ENCODE peak calls at places on chromosome 2, in four cellular contexts. S is GM12865, U is non-pigmented ciliary epithelial cell, C is NCI-H1105 treated with DMSO at 0.1 percent for 48 hours. H is an unnamed sample.
A peak's percentile ranks its signal among the peaks of the same experiment; 100 is the strongest.

GRCh38 chr2:218658671-218659257 is 659 bp downstream of the ZNF142 start:
- DNase-seq in S (peak; percentile 76), U (no peak), C (peak; percentile 46), H (peak; percentile 80)

GRCh38 chr2:130186391-130186790 is 4.3 kb downstream of the MZT2B start:
- DNase-seq in S (no peak), U (no peak), C (no peak), H (no peak)

GRCh38 chr2:175371378-175371777 is 189.9 kb upstream of the ATP5MC3 start:
- DNase-seq in S (no peak), U (no peak), C (no peak), H (no peak)

GRCh38 chr2:86512922-86513321 is 50.3 kb downstream of the CHMP3 start:
- DNase-seq in S (no peak), U (no peak), C (no peak), H (no peak)

GRCh38 chr2:112750560-112750843 is 13.9 kb downstream of the CKAP2L start:
- DNase-seq in S (no peak), U (no peak), C (no peak), H (no peak)

GRCh38 chr2:64538764-64539433 is 14.8 kb downstream of the AFTPH start:
- DNase-seq in S (peak; percentile 68), U (no peak), C (no peak), H (no peak)

GRCh38 chr2:213238753-213239591 is 45.3 kb upstream of the SPAG16 start:
- DNase-seq in S (peak; percentile 79), U (peak; percentile 93), C (no peak), H (no peak)

GRCh38 chr2:6249557-6249956 is 557.4 kb downstream of the SOX11 start:
- DNase-seq in S (no peak), U (no peak), C (no peak), H (no peak)

GRCh38 chr2:120825370-120826259 is 89.9 kb downstream of the GLI2 start:
- DNase-seq in S (no peak), U (no peak), C (peak; percentile 25), H (no peak)

GRCh38 chr2:58137221-58137620 is 90.6 kb downstream of the VRK2 start:
- DNase-seq in S (no peak), U (no peak), C (no peak), H (no peak)

GRCh38 chr2:175207741-175208438 is 26.4 kb upstream of the ATP5MC3 start:
- DNase-seq in S (no peak), U (no peak), C (peak; percentile 83), H (no peak)

GRCh38 chr2:239467956-239468490 is 67.2 kb upstream of the HDAC4 start:
- DNase-seq in S (no peak), U (no peak), C (no peak), H (no peak)

GRCh38 chr2:206993964-206994363 is 54.6 kb downstream of the CPO start:
- DNase-seq in S (no peak), U (no peak), C (no peak), H (no peak)

H was measured in Karpas-422.